ENCODE peak calls at places on chromosomes 12 and 14, in eight cellular contexts. N is uterus; K is adrenal gland; R is HCT116; I is T follicular helper cell; V is left kidney; M is activated CD8-positive, alpha-beta memory T cell treated with anti-CD3 and anti-CD28 coated beads, Interleukin-2, amount 50 U/mL, for 4 hours; T is hepatocyte. J is an unnamed sample.

GRCh38 chr12:74980510-74980909 is 229.1 kb downstream of the KCNC2 start:
- DNase-seq in N (no peak), K (no peak), R (no peak), I (no peak), V (peak), M (no peak), T (peak), J (no peak)

GRCh38 chr14:69117020-69117767 is 35.7 kb downstream of the DCAF5 start:
- DNase-seq in N (no peak), K (no peak), R (no peak), I (no peak), V (peak), M (no peak), T (no peak), J (no peak)

GRCh38 chr12:128388461-128388921 is 121.5 kb downstream of the TMEM132C start:
- DNase-seq in N (peak), K (no peak), R (no peak), I (no peak), V (peak), M (no peak), T (peak), J (no peak)

GRCh38 chr14:58738876-58739275 is 101.1 kb downstream of the DACT1 start:
- DNase-seq in N (no peak), K (no peak), R (no peak), I (no peak), V (no peak), M (no peak), T (no peak), J (no peak)

GRCh38 chr12:108542320-108542719 is 18.7 kb downstream of the SART3 start:
- DNase-seq in N (no peak), K (no peak), R (no peak), I (no peak), V (no peak), M (no peak), T (no peak), J (no peak)

GRCh38 chr12:44053550-44054243 is 217.8 kb downstream of the TMEM117 start:
- DNase-seq in N (no peak), K (no peak), R (no peak), I (no peak), V (no peak), M (no peak), T (no peak), J (no peak)

GRCh38 chr12:69057742-69058141 is 124.8 kb upstream of the CPM start:
- DNase-seq in N (no peak), K (no peak), R (no peak), I (no peak), V (no peak), M (no peak), T (no peak), J (no peak)

GRCh38 chr12:123267991-123268843 is 3.4 kb downstream of the CDK2AP1 start:
- DNase-seq in N (no peak), K (no peak), R (no peak), I (no peak), V (peak), M (peak), T (peak), J (no peak)

GRCh38 chr12:12723147-12723680 is 6.0 kb downstream of the CDKN1B start:
- DNase-seq in N (no peak), K (no peak), R (no peak), I (no peak), V (no peak), M (no peak), T (no peak), J (no peak)